ENCODE peak calls at places on chromosomes 4 and X, in six cellular contexts. G is body of pancreas, R is RCC 7860, O is HT1080, N is A172, F is T follicular helper cell. V is an unnamed sample.

GRCh38 chrX:40573763-40574162 is 7.0 kb upstream of the ATP6AP2 start:
- DNase-seq in O (peak), F (peak), G (peak), R (no peak), N (no peak), V (no peak)

GRCh38 chr4:183905593-183906485 is 732 bp downstream of the STOX2 start:
- DNase-seq in O (no peak), G (peak), F (no peak), R (no peak), N (peak), V (no peak)

GRCh38 chr4:77821775-77822174 is 2.6 kb upstream of the CNOT6L start:
- DNase-seq in R (no peak), F (peak), O (no peak), N (no peak), G (no peak), V (peak)

GRCh38 chrX:1502241-1502640 is 34.7 kb downstream of the P2RY8 start:
- DNase-seq in G (no peak), F (no peak), R (no peak), N (no peak), O (no peak), V (no peak)

GRCh38 chr4:113849771-113850170 is 88.2 kb upstream of the CAMK2D start:
- DNase-seq in G (no peak), F (no peak), R (no peak), N (peak), O (no peak), V (no peak)

GRCh38 chr4:114563536-114564315 is 34.9 kb upstream of the UGT8 start:
- DNase-seq in G (no peak), N (peak), R (peak), F (no peak), O (peak), V (no peak)

GRCh38 chrX:105552395-105552794 is 269.9 kb upstream of the NRK start:
- DNase-seq in R (peak), F (no peak), N (peak), G (no peak), O (peak), V (no peak)

GRCh38 chrX:75067931-75068330 is 88.2 kb downstream of the ABCB7 start:
- DNase-seq in G (no peak), N (no peak), O (peak), F (no peak), R (no peak), V (no peak)

GRCh38 chr4:973431-974397 is at the start of gene DGKQ:
- DNase-seq in F (peak), G (peak), O (no peak), N (peak), R (peak), V (peak)

GRCh38 chrX:2710041-2710471 is 19.0 kb downstream of the CD99 start:
- DNase-seq in G (no peak), R (peak), F (no peak), N (peak), O (peak), V (no peak)

GRCh38 chr4:162116085-162116784 is 47.6 kb downstream of the FSTL5 start:
- DNase-seq in R (no peak), F (no peak), O (no peak), N (no peak), G (no peak), V (no peak)

GRCh38 chrX:119618439-119618838 is 12.2 kb upstream of the NKRF start:
- DNase-seq in O (no peak), G (no peak), N (no peak), R (no peak), F (no peak), V (no peak)

GRCh38 chr4:167218022-167218608 is 16.2 kb downstream of the SPOCK3 start:
- DNase-seq in O (no peak), R (no peak), N (no peak), F (no peak), G (no peak), V (no peak)

GRCh38 chrX:110569506-110569905 is 210.9 kb downstream of the RTL9 start:
- DNase-seq in O (peak), F (no peak), N (peak), G (no peak), R (no peak), V (no peak)

GRCh38 chr4:92189146-92189545 is 114.6 kb upstream of the GRID2 start:
- DNase-seq in O (no peak), F (no peak), R (no peak), G (no peak), N (no peak), V (no peak)

GRCh38 chr4:156971623-156972369 is at the start of gene PDGFC:
- DNase-seq in G (peak), R (peak), O (peak), F (no peak), N (peak), V (no peak)

GRCh38 chr4:602559-602942 is 22.8 kb upstream of the PDE6B start:
- DNase-seq in G (peak), O (no peak), N (no peak), R (peak), F (no peak), V (peak)

GRCh38 chrX:69618803-69619202 is 2.9 kb downstream of the EDA start:
- DNase-seq in R (no peak), O (no peak), F (no peak), N (peak), G (peak), V (peak)